ENCODE peak calls at places on chromosomes 7 and 10, in seven cellular contexts. One of them, this sample, is unnamed.

GRCh38 chr7:151056286-151057037 is 1.2 kb downstream of the CDK5 start:
- DNase-seq in AG09309: no peak
- DNase-seq in PC-3: peak; percentile 20
- DNase-seq in lower lobe of right lung: no peak
- DNase-seq in ovary: peak; percentile 60
- DNase-seq in NB4: no peak
- DNase-seq in body of pancreas: peak; percentile 49
- DNase-seq in this sample: no peak

GRCh38 chr7:32937344-32938174 is 19.7 kb upstream of the FKBP9 start:
- DNase-seq in AG09309: no peak
- DNase-seq in PC-3: no peak
- DNase-seq in lower lobe of right lung: no peak
- DNase-seq in ovary: peak; percentile 57
- DNase-seq in NB4: peak; percentile 32
- DNase-seq in body of pancreas: peak; percentile 55
- DNase-seq in this sample: peak; percentile 23

GRCh38 chr7:25349283-25349682 is 121.0 kb upstream of the NPVF start:
- DNase-seq in AG09309: no peak
- DNase-seq in PC-3: no peak
- DNase-seq in lower lobe of right lung: no peak
- DNase-seq in ovary: no peak
- DNase-seq in NB4: no peak
- DNase-seq in body of pancreas: no peak
- DNase-seq in this sample: no peak

GRCh38 chr10:31914370-31914769 is 14.3 kb downstream of the ARHGAP12 start:
- DNase-seq in AG09309: no peak
- DNase-seq in PC-3: no peak
- DNase-seq in lower lobe of right lung: no peak
- DNase-seq in ovary: no peak
- DNase-seq in NB4: no peak
- DNase-seq in body of pancreas: no peak
- DNase-seq in this sample: no peak

GRCh38 chr7:121547341-121548092 is 151.4 kb upstream of the FAM3C start:
- DNase-seq in AG09309: peak; percentile 43
- DNase-seq in PC-3: peak; percentile 76
- DNase-seq in lower lobe of right lung: no peak
- DNase-seq in ovary: no peak
- DNase-seq in NB4: peak; percentile 71
- DNase-seq in body of pancreas: no peak
- DNase-seq in this sample: peak; percentile 68

GRCh38 chr10:108424656-108425055 is 1260.2 kb upstream of the SORCS1 start:
- DNase-seq in AG09309: peak; percentile 10
- DNase-seq in PC-3: peak; percentile 41
- DNase-seq in lower lobe of right lung: no peak
- DNase-seq in ovary: no peak
- DNase-seq in NB4: no peak
- DNase-seq in body of pancreas: no peak
- DNase-seq in this sample: peak; percentile 10

GRCh38 chr7:133290041-133290440 is 37.2 kb downstream of the EXOC4 start:
- DNase-seq in AG09309: no peak
- DNase-seq in PC-3: peak; percentile 25
- DNase-seq in lower lobe of right lung: no peak
- DNase-seq in ovary: no peak
- DNase-seq in NB4: no peak
- DNase-seq in body of pancreas: no peak
- DNase-seq in this sample: peak; percentile 8

GRCh38 chr10:85995791-85996190 is 370.8 kb downstream of the GRID1 start:
- DNase-seq in AG09309: no peak
- DNase-seq in PC-3: peak; percentile 43
- DNase-seq in lower lobe of right lung: no peak
- DNase-seq in ovary: no peak
- DNase-seq in NB4: peak; percentile 35
- DNase-seq in body of pancreas: peak; percentile 68
- DNase-seq in this sample: peak; percentile 57

GRCh38 chr7:45563401-45563800 is 10.8 kb upstream of the ADCY1 start:
- DNase-seq in AG09309: no peak
- DNase-seq in PC-3: no peak
- DNase-seq in lower lobe of right lung: no peak
- DNase-seq in ovary: no peak
- DNase-seq in NB4: no peak
- DNase-seq in body of pancreas: no peak
- DNase-seq in this sample: no peak

GRCh38 chr7:94509879-94510581 is 421 bp downstream of the CASD1 start:
- DNase-seq in AG09309: no peak
- DNase-seq in PC-3: peak; percentile 54
- DNase-seq in lower lobe of right lung: peak; percentile 80
- DNase-seq in ovary: peak; percentile 79
- DNase-seq in NB4: peak; percentile 81
- DNase-seq in body of pancreas: peak; percentile 82
- DNase-seq in this sample: peak; percentile 65
- TF ChIP-seq CTCF in AG09309: peak; percentile 32
- TF ChIP-seq CTCF in PC-3: no peak
- TF ChIP-seq CTCF in lower lobe of right lung: peak; percentile 28
- TF ChIP-seq CTCF in ovary: no peak
- TF ChIP-seq CTCF in NB4: no peak
- TF ChIP-seq CTCF in body of pancreas: peak; percentile 34
- TF ChIP-seq CTCF in this sample: no peak

DNA sequence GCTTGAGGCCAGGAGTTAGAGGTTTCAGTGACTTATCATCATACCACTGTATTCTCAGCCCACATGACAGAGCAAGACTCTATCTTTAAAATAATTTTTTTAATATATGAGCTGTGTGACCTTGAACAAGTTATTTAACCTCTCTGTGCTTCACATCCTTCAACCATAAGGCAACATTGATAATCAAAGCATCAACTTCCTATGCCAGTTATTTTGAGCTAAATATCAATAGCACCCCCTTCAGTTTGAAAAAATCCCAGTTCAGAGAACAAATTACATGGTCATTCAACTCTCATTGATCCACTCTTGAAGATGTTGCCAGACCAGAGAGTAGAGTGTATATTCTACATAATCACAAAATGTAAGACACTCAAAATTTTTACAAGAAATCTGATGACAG is 53.0 kb downstream of the ASNS start:
- DNase-seq in AG09309: no peak
- DNase-seq in PC-3: peak; percentile 31
- DNase-seq in lower lobe of right lung: no peak
- DNase-seq in ovary: no peak
- DNase-seq in NB4: peak; percentile 24
- DNase-seq in body of pancreas: no peak
- DNase-seq in this sample: peak; percentile 21
- TF ChIP-seq CTCF in AG09309: no peak
- TF ChIP-seq CTCF in PC-3: peak; percentile 43
- TF ChIP-seq CTCF in lower lobe of right lung: no peak
- TF ChIP-seq CTCF in ovary: no peak
- TF ChIP-seq CTCF in NB4: no peak
- TF ChIP-seq CTCF in body of pancreas: no peak
- TF ChIP-seq CTCF in this sample: peak; percentile 8

GRCh38 chr10:110222896-110223675 is 15.7 kb downstream of the MXI1 start:
- DNase-seq in AG09309: no peak
- DNase-seq in PC-3: no peak
- DNase-seq in lower lobe of right lung: no peak
- DNase-seq in ovary: no peak
- DNase-seq in NB4: no peak
- DNase-seq in body of pancreas: no peak
- DNase-seq in this sample: no peak

GRCh38 chr10:110220383-110220782 is 13.0 kb downstream of the MXI1 start:
- DNase-seq in AG09309: no peak
- DNase-seq in PC-3: no peak
- DNase-seq in lower lobe of right lung: no peak
- DNase-seq in ovary: no peak
- DNase-seq in NB4: no peak
- DNase-seq in body of pancreas: peak; percentile 64
- DNase-seq in this sample: no peak

GRCh38 chr10:110221044-110221720 is 13.8 kb downstream of the MXI1 start:
- DNase-seq in AG09309: no peak
- DNase-seq in PC-3: no peak
- DNase-seq in lower lobe of right lung: no peak
- DNase-seq in ovary: no peak
- DNase-seq in NB4: no peak
- DNase-seq in body of pancreas: no peak
- DNase-seq in this sample: no peak

GRCh38 chr10:110219884-110220283 is 12.5 kb downstream of the MXI1 start:
- DNase-seq in AG09309: no peak
- DNase-seq in PC-3: no peak
- DNase-seq in lower lobe of right lung: no peak
- DNase-seq in ovary: no peak
- DNase-seq in NB4: no peak
- DNase-seq in body of pancreas: no peak
- DNase-seq in this sample: no peak

DNA sequence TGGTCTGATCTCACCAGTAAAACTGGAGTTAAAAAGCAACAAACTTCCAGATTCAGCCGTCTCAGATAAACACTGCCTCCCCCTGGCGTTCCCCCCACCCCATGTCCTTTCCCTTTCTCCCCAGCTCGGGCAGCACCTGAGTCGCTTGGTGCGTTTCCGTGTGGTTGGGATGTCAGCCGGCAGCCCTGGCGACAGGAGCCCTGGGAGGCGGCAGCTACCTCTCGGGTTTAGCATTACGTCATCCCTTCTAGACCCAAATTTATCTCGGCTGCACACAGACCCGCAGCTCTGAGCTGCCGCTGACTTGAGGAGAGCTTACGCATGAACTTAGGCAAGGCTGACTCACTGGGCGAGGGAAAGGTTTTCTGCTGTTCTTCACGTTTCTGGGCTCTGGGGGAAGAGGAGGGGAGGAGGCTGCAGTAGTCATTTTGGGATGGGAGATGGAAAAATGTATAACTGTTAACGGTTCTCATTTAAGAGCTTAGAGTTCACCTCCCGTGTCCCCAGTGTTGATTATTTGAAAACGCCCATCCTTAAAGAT is 14.4 kb downstream of the MXI1 start:
- DNase-seq in AG09309: peak; percentile 86
- DNase-seq in PC-3: no peak
- DNase-seq in lower lobe of right lung: peak; percentile 71
- DNase-seq in ovary: peak; percentile 84
- DNase-seq in NB4: peak; percentile 94
- DNase-seq in body of pancreas: peak; percentile 87
- DNase-seq in this sample: peak; percentile 90
- TF ChIP-seq CTCF in AG09309: peak; percentile 49
- TF ChIP-seq CTCF in PC-3: no peak
- TF ChIP-seq CTCF in lower lobe of right lung: no peak
- TF ChIP-seq CTCF in ovary: no peak
- TF ChIP-seq CTCF in NB4: peak; percentile 28
- TF ChIP-seq CTCF in body of pancreas: peak; percentile 30
- TF ChIP-seq CTCF in this sample: no peak

DNA sequence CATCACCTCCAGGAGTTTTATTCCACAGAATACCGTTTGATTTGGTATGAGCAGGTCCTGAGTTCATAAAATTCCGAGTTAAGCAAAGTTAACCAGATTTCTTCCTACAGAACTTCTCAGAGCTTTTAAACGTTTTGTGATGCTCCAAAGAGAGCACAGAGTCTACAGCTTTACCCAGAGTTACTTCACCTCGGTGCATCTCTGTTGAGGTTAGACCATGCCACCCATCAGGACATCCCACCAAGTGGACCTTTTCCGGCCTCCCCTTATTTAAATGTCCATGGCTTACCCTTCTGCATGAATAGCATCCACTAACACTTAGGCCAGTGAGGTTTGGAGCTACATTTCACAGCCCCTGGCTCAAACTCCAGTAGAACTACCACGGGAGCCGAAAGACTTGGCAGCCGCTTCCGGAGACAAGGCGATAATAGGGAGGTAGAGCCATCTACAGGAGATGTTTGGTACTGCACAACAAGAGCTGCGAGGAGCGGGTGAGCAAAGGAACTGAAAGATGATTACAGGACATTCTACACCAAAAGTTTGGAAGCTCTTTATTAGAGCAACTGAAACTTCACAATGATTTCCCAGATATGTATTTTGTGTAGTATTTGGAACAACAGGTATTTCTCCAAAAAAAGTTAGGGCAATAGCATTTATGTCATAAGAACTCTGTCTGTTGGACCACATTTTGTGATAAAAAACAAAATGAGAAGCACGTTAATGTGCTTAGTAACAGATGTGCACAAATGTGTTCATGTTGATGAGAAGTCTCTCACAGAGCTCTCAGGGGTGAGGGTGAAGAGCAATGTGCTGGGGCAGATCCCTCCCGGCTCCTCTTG is 174.7 kb downstream of the HERPUD2 start:
- DNase-seq in AG09309: peak; percentile 17
- DNase-seq in PC-3: peak; percentile 81
- DNase-seq in lower lobe of right lung: peak; percentile 67
- DNase-seq in ovary: peak; percentile 74
- DNase-seq in NB4: peak; percentile 78
- DNase-seq in body of pancreas: peak; percentile 80
- DNase-seq in this sample: peak; percentile 84
- TF ChIP-seq CTCF in AG09309: peak; percentile 78
- TF ChIP-seq CTCF in PC-3: peak; percentile 89
- TF ChIP-seq CTCF in lower lobe of right lung: peak; percentile 84
- TF ChIP-seq CTCF in ovary: peak; percentile 47
- TF ChIP-seq CTCF in NB4: peak; percentile 95
- TF ChIP-seq CTCF in body of pancreas: peak; percentile 72
- TF ChIP-seq CTCF in this sample: peak; percentile 83

DNA sequence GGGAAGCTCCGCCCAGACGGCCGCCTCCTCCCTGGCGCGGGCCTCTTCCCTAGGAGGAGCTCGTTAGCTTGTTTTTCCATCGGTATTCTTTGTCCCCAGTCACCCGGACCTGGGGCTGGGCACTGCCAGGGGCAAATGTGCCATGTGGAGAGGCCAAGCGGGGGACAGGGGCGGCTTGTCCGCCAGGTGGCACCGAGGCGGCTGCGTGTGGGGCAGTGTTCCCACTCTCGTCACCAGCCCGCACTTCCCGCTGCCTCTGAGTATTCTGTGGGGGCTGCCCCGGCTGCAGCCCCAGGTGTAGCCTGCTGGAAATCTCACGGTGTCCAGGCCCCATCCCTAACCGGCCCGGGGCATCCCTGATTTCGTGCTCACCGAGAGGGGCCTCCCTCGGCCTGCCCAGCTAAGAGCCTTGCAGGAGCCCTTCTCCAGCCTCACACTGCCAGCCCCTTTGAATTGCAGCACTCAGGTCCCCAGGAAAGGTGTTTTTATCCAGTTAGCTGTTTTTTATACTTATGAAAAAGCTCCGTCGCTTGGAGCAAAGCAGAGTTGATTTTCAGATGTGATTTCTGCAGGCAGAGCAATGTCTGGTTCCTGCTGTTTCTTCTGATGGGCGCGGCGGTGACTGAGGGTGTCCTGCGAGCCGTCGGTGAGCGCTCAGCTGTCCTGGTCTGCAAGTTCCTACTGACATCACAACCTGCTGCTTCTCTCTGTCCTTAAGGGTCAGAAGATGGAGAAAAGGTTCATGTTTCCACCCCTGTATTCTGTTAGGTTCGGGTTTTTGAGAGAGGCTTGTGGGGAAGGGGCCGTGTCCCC is 109.8 kb upstream of the FAM20C start:
- DNase-seq in AG09309: no peak
- DNase-seq in PC-3: no peak
- DNase-seq in lower lobe of right lung: no peak
- DNase-seq in ovary: no peak
- DNase-seq in NB4: no peak
- DNase-seq in body of pancreas: peak; percentile 74
- DNase-seq in this sample: peak; percentile 35
- TF ChIP-seq CTCF in AG09309: no peak
- TF ChIP-seq CTCF in PC-3: no peak
- TF ChIP-seq CTCF in lower lobe of right lung: no peak
- TF ChIP-seq CTCF in ovary: no peak
- TF ChIP-seq CTCF in NB4: no peak
- TF ChIP-seq CTCF in body of pancreas: peak; percentile 22
- TF ChIP-seq CTCF in this sample: no peak

GRCh38 chr7:98548981-98549380 is 68.1 kb upstream of the NPTX2 start:
- DNase-seq in AG09309: no peak
- DNase-seq in PC-3: no peak
- DNase-seq in lower lobe of right lung: no peak
- DNase-seq in ovary: no peak
- DNase-seq in NB4: peak; percentile 12
- DNase-seq in body of pancreas: no peak
- DNase-seq in this sample: no peak
- TF ChIP-seq CTCF in AG09309: no peak
- TF ChIP-seq CTCF in PC-3: no peak
- TF ChIP-seq CTCF in lower lobe of right lung: no peak
- TF ChIP-seq CTCF in ovary: no peak
- TF ChIP-seq CTCF in NB4: no peak
- TF ChIP-seq CTCF in body of pancreas: no peak
- TF ChIP-seq CTCF in this sample: no peak

This sample was measured in MCF 10A.